ENCODE peak calls at places on chromosomes 13 and 19, in four cellular contexts. Q, C, F and G are unnamed samples. For H3K36me3, the result is how much of the 10 kb centered on the place peaks cover.

GRCh38 chr19:28009696-28010095 is 1203.3 kb downstream of the UQCRFS1 start:
- DNase-seq in C (no peak), F (no peak), Q (no peak), G (no peak)

GRCh38 chr13:40550130-40550529 is 116.3 kb downstream of the FOXO1 start:
- DNase-seq in C (no peak), F (no peak), Q (no peak), G (no peak)

GRCh38 chr13:79062291-79062690 is 343.8 kb downstream of the RBM26 start:
- DNase-seq in C (no peak), F (no peak), Q (no peak), G (no peak)

GRCh38 chr13:37667631-37668161 is 69.1 kb upstream of the POSTN start:
- DNase-seq in C (no peak), Q (no peak), F (no peak), G (no peak)

GRCh38 chr13:110913911-110914292 is 967 bp downstream of the ANKRD10 start:
- DNase-seq in F (no peak), C (no peak), Q (no peak), G (no peak)

GRCh38 chr13:45670481-45670880 is 31.6 kb upstream of the CBY2 start:
- DNase-seq in Q (no peak), F (no peak), C (no peak), G (no peak)

GRCh38 chr13:59488436-59488835 is 675.3 kb downstream of the DIAPH3 start:
- DNase-seq in C (no peak), Q (no peak), F (no peak), G (no peak)

GRCh38 chr13:26051231-26052135 is at the start of gene SHISA2:
- DNase-seq in C (no peak), Q (no peak), F (peak), G (peak)

GRCh38 chr13:102774596-102775375 is 1.2 kb upstream of the TEX30 start:
- DNase-seq in F (no peak), Q (no peak), C (no peak), G (no peak)

GRCh38 chr13:113914333-113915011 is 50.6 kb upstream of the GAS6 start:
- DNase-seq in C (no peak), Q (no peak), F (peak), G (no peak)

DNA sequence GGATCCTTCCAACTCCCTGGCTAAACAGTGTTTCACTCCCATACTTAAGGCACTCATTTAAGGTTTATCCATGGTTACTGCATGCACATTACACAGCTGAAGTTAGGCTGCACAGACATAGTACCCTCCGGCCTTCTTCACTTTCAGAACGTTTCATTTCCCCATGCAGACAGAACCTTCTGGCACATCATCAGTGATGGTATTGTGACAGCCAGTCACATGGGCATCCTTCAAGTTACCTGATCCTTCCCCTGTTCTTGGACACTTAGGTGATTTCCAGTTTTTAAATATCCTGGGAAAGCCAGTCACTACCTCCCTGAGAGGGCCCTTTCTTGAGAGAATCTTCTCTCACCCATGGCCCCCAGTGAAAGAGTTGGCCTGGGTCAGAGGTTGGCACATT is 9.1 kb downstream of the SMIM7 start:
- DNase-seq in C (no peak), F (no peak), Q (no peak), G (no peak)
- H3K36me3 ChIP-seq in C (under half), F (half or more), Q (half or more), G (under half)

GRCh38 chr19:536031-536880 is 4.7 kb downstream of the CDC34 start:
- DNase-seq in C (no peak), Q (no peak), F (no peak), G (no peak)
- H3K36me3 ChIP-seq in C (under half), Q (under half), F (under half), G (half or more)

GRCh38 chr13:41633776-41634175 is 176.4 kb downstream of the RGCC start:
- DNase-seq in C (no peak), F (no peak), Q (no peak), G (no peak)
- H3K36me3 ChIP-seq in C (under half), F (under half), Q (under half), G (under half)

GRCh38 chr13:18956473-18957078 is 225.0 kb downstream of the TUBA3C start:
- DNase-seq in C (no peak), Q (no peak), F (no peak), G (no peak)
- H3K36me3 ChIP-seq in C (under half), Q (under half), F (under half), G (under half)

DNA sequence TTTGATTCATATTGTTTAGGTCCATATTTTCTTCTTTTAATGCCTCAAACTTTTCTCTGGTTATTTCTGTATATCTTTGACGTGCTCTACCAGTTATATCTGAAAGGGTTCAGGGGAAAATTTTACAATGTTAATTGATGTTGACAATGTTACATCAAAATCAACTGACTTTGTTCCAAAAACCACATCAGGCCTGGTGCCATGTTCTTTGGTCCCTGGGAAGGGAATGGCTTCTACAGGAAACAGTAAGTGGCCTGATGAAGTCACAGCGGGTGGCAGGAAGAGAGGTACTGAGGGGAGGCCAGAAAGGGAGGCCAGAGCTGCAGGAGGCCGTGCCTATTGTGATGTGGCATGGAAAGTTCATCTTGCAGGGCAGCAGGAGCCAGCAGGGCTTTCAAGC is 38.2 kb downstream of the CEP89 start:
- DNase-seq in C (no peak), Q (no peak), F (no peak), G (no peak)
- H3K36me3 ChIP-seq in C (under half), Q (under half), F (half or more), G (under half)

DNA sequence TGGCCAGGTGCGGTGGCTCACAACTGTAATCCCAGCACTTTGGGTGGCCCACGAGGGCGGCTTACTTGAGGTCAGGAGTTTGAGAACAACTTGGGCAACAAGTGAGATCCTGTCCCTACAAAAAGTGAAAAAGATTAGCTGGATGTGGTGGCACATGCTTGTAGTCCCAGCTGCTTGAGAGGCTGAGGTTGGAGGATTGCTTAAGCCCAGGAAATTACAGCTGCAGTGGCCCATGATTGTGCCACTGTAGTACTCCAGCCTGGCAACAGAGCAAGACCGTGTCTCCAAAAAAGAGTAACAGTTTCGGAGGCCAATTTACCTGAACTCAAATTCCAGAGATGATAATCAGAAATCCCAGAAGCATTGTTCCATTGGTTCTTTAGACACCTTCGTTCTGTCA is 4.4 kb downstream of the ZNF473 start:
- DNase-seq in F (no peak), C (no peak), Q (no peak), G (no peak)
- H3K36me3 ChIP-seq in F (half or more), C (under half), Q (under half), G (half or more)

DNA sequence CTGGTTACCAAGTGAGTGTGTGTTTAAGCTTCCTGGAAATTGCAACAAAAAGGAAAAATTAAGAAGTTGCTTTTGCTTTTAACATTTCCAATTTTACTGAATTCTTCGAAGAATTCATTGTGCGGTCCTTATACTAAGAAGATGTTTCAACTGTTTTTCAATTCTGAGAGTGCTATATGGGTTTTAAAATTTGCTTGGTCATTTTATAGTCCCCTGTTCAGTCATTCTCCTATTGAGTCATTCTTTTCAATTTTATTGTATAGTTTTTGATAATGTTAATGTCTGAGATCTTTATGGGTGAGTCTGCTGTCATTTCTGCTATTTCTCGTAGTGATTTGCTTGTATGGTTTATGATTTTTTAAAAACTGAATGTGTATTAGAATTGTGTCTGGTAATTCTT is 26.5 kb downstream of the UBA2 start:
- DNase-seq in Q (no peak), F (no peak), C (no peak), G (no peak)
- H3K36me3 ChIP-seq in Q (half or more), F (half or more), C (half or more), G (under half)

GRCh38 chr19:43913383-43913782 is 21.7 kb downstream of the ZNF45 start:
- DNase-seq in Q (no peak), C (no peak), F (no peak), G (no peak)
- H3K36me3 ChIP-seq in Q (under half), C (under half), F (half or more), G (under half)

GRCh38 chr19:45464861-45465427 is 2.9 kb upstream of the FOSB start:
- DNase-seq in Q (no peak), C (no peak), F (peak), G (no peak)
- H3K36me3 ChIP-seq in Q (under half), C (under half), F (under half), G (under half)

DNA sequence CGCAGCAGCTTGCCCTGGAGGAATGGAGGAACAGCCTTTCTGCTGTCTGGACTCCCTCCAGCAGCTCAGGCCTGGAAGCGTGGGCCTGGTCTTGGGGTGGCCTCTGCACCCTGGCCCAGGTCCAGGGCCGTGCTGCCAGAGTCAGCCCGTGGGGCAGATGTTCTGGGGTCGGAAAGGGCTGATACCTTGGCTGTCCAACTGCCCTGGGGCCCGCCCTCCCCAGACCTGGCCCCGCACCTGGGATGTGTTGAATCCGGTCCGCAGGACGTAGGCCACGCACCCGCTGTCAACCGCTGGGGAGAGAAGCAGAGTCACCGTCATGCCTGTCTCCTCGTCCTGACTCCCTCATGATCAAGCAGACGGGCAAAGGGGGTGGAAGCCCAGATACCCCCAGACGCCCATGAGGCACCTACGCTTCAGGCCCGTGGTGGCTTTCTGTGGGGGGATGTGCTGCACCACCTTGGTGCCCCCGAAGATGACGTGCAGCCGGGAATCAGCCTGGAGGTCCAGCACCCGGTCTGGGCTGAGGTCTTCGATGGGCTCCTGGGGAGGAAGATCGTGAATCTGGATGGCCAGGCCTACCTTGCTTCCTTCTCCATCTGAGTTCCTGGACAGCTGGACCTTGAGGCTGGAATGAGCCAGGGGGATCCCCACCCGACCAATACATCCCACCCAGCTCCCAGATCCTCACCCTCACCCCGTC is 7.7 kb downstream of the ATP13A1 start:
- DNase-seq in C (no peak), Q (peak), F (no peak), G (no peak)
- H3K36me3 ChIP-seq in C (half or more), Q (half or more), F (half or more), G (under half)